ENCODE peak calls at places on chromosomes 7 and 10, in eight cellular contexts. One of them, this sample, is unnamed.

GRCh38 chr10:42885491-42886270 is 103.1 kb downstream of the BMS1 start:
- DNase-seq in lower lobe of right lung: no peak
- DNase-seq in foreskin fibroblast: no peak
- DNase-seq in GF-D8: no peak
- DNase-seq in HT-29: no peak
- DNase-seq in activated CD4-positive, alpha-beta T cell treated with anti-CD3 and anti-CD28 coated beads for 24 hours: no peak
- DNase-seq in IMR-90: no peak
- DNase-seq in NCI-H1092 treated with DMSO at 0.1 percent for 48 hours: no peak
- DNase-seq in this sample: no peak

GRCh38 chr10:85012305-85012704 is 683.9 kb downstream of the CCSER2 start:
- DNase-seq in lower lobe of right lung: no peak
- DNase-seq in foreskin fibroblast: no peak
- DNase-seq in GF-D8: no peak
- DNase-seq in HT-29: no peak
- DNase-seq in activated CD4-positive, alpha-beta T cell treated with anti-CD3 and anti-CD28 coated beads for 24 hours: no peak
- DNase-seq in IMR-90: no peak
- DNase-seq in NCI-H1092 treated with DMSO at 0.1 percent for 48 hours: peak; percentile 16
- DNase-seq in this sample: no peak

GRCh38 chr10:13219685-13220670 is 14.2 kb downstream of the UCMA start:
- DNase-seq in lower lobe of right lung: no peak
- DNase-seq in foreskin fibroblast: no peak
- DNase-seq in GF-D8: no peak
- DNase-seq in HT-29: peak; percentile 73
- DNase-seq in activated CD4-positive, alpha-beta T cell treated with anti-CD3 and anti-CD28 coated beads for 24 hours: no peak
- DNase-seq in IMR-90: peak; percentile 7
- DNase-seq in NCI-H1092 treated with DMSO at 0.1 percent for 48 hours: no peak
- DNase-seq in this sample: no peak

GRCh38 chr10:23834096-23834495 is 374.8 kb upstream of the KIAA1217 start:
- DNase-seq in lower lobe of right lung: no peak
- DNase-seq in foreskin fibroblast: no peak
- DNase-seq in GF-D8: no peak
- DNase-seq in HT-29: peak; percentile 32
- DNase-seq in activated CD4-positive, alpha-beta T cell treated with anti-CD3 and anti-CD28 coated beads for 24 hours: no peak
- DNase-seq in IMR-90: no peak
- DNase-seq in NCI-H1092 treated with DMSO at 0.1 percent for 48 hours: no peak
- DNase-seq in this sample: no peak

GRCh38 chr10:78307576-78307975 is 273.9 kb downstream of the RPS24 start:
- DNase-seq in lower lobe of right lung: no peak
- DNase-seq in foreskin fibroblast: no peak
- DNase-seq in GF-D8: no peak
- DNase-seq in HT-29: no peak
- DNase-seq in activated CD4-positive, alpha-beta T cell treated with anti-CD3 and anti-CD28 coated beads for 24 hours: no peak
- DNase-seq in IMR-90: no peak
- DNase-seq in NCI-H1092 treated with DMSO at 0.1 percent for 48 hours: no peak
- DNase-seq in this sample: no peak

GRCh38 chr10:34768261-34768971 is 46.7 kb downstream of the PARD3 start:
- DNase-seq in lower lobe of right lung: peak; percentile 90
- DNase-seq in foreskin fibroblast: peak; percentile 47
- DNase-seq in GF-D8: no peak
- DNase-seq in HT-29: peak; percentile 55
- DNase-seq in activated CD4-positive, alpha-beta T cell treated with anti-CD3 and anti-CD28 coated beads for 24 hours: no peak
- DNase-seq in IMR-90: peak; percentile 21
- DNase-seq in NCI-H1092 treated with DMSO at 0.1 percent for 48 hours: peak; percentile 68
- DNase-seq in this sample: peak; percentile 57

GRCh38 chr7:25578991-25579687 is 350.9 kb upstream of the NPVF start:
- DNase-seq in lower lobe of right lung: no peak
- DNase-seq in foreskin fibroblast: no peak
- DNase-seq in GF-D8: no peak
- DNase-seq in HT-29: no peak
- DNase-seq in activated CD4-positive, alpha-beta T cell treated with anti-CD3 and anti-CD28 coated beads for 24 hours: no peak
- DNase-seq in IMR-90: no peak
- DNase-seq in NCI-H1092 treated with DMSO at 0.1 percent for 48 hours: no peak
- DNase-seq in this sample: no peak

GRCh38 chr7:151405588-151405987 is 4.2 kb downstream of the WDR86 start:
- DNase-seq in lower lobe of right lung: no peak
- DNase-seq in foreskin fibroblast: no peak
- DNase-seq in GF-D8: no peak
- DNase-seq in HT-29: no peak
- DNase-seq in activated CD4-positive, alpha-beta T cell treated with anti-CD3 and anti-CD28 coated beads for 24 hours: no peak
- DNase-seq in IMR-90: no peak
- DNase-seq in NCI-H1092 treated with DMSO at 0.1 percent for 48 hours: no peak
- DNase-seq in this sample: no peak

GRCh38 chr10:84848967-84849366 is 520.6 kb downstream of the CCSER2 start:
- DNase-seq in lower lobe of right lung: no peak
- DNase-seq in foreskin fibroblast: no peak
- DNase-seq in GF-D8: no peak
- DNase-seq in HT-29: no peak
- DNase-seq in activated CD4-positive, alpha-beta T cell treated with anti-CD3 and anti-CD28 coated beads for 24 hours: no peak
- DNase-seq in IMR-90: no peak
- DNase-seq in NCI-H1092 treated with DMSO at 0.1 percent for 48 hours: no peak
- DNase-seq in this sample: no peak

GRCh38 chr7:79692015-79692414 is 238.5 kb upstream of the MAGI2 start:
- DNase-seq in lower lobe of right lung: no peak
- DNase-seq in foreskin fibroblast: peak; percentile 70
- DNase-seq in GF-D8: no peak
- DNase-seq in HT-29: no peak
- DNase-seq in activated CD4-positive, alpha-beta T cell treated with anti-CD3 and anti-CD28 coated beads for 24 hours: no peak
- DNase-seq in IMR-90: peak; percentile 93
- DNase-seq in NCI-H1092 treated with DMSO at 0.1 percent for 48 hours: no peak
- DNase-seq in this sample: peak; percentile 24

GRCh38 chr10:31599626-31600504 is 280.8 kb downstream of the ZEB1 start:
- DNase-seq in lower lobe of right lung: no peak
- DNase-seq in foreskin fibroblast: no peak
- DNase-seq in GF-D8: no peak
- DNase-seq in HT-29: no peak
- DNase-seq in activated CD4-positive, alpha-beta T cell treated with anti-CD3 and anti-CD28 coated beads for 24 hours: peak; percentile 16
- DNase-seq in IMR-90: peak; percentile 15
- DNase-seq in NCI-H1092 treated with DMSO at 0.1 percent for 48 hours: no peak
- DNase-seq in this sample: no peak

GRCh38 chr7:150855046-150855445 is 2.7 kb downstream of the AOC1 start:
- DNase-seq in lower lobe of right lung: no peak
- DNase-seq in foreskin fibroblast: no peak
- DNase-seq in GF-D8: no peak
- DNase-seq in HT-29: no peak
- DNase-seq in activated CD4-positive, alpha-beta T cell treated with anti-CD3 and anti-CD28 coated beads for 24 hours: no peak
- DNase-seq in IMR-90: no peak
- DNase-seq in NCI-H1092 treated with DMSO at 0.1 percent for 48 hours: no peak
- DNase-seq in this sample: no peak

GRCh38 chr10:60044221-60044620 is 137.9 kb upstream of the CCDC6 start:
- DNase-seq in lower lobe of right lung: no peak
- DNase-seq in foreskin fibroblast: peak; percentile 28
- DNase-seq in GF-D8: no peak
- DNase-seq in HT-29: no peak
- DNase-seq in activated CD4-positive, alpha-beta T cell treated with anti-CD3 and anti-CD28 coated beads for 24 hours: no peak
- DNase-seq in IMR-90: peak; percentile 51
- DNase-seq in NCI-H1092 treated with DMSO at 0.1 percent for 48 hours: no peak
- DNase-seq in this sample: peak; percentile 38

GRCh38 chr10:84076047-84076388 is 63.3 kb upstream of the GHITM start:
- DNase-seq in lower lobe of right lung: no peak
- DNase-seq in foreskin fibroblast: peak; percentile 35
- DNase-seq in GF-D8: no peak
- DNase-seq in HT-29: no peak
- DNase-seq in activated CD4-positive, alpha-beta T cell treated with anti-CD3 and anti-CD28 coated beads for 24 hours: no peak
- DNase-seq in IMR-90: peak; percentile 70
- DNase-seq in NCI-H1092 treated with DMSO at 0.1 percent for 48 hours: no peak
- DNase-seq in this sample: peak; percentile 74

GRCh38 chr10:34299105-34299611 is 515.9 kb downstream of the PARD3 start:
- DNase-seq in lower lobe of right lung: no peak
- DNase-seq in foreskin fibroblast: peak; percentile 28
- DNase-seq in GF-D8: no peak
- DNase-seq in HT-29: no peak
- DNase-seq in activated CD4-positive, alpha-beta T cell treated with anti-CD3 and anti-CD28 coated beads for 24 hours: no peak
- DNase-seq in IMR-90: peak; percentile 55
- DNase-seq in NCI-H1092 treated with DMSO at 0.1 percent for 48 hours: no peak
- DNase-seq in this sample: no peak

This sample was measured in GM04504.